ENCODE peak calls at places on chromosome 7, in nine cellular contexts. N is DND-41, V is aorta, X is neuronal stem cell, T is left ventricle myocardium inferior, A is H1, Z is fibroblast of lung, Q is body of pancreas, M is GM23248. L is an unnamed sample. For H3K9me3, the result is how much of the 10 kb centered on the place peaks cover.

GRCh38 chr7:22730921-22731654 is 4.1 kb downstream of the IL6 start:
- DNase-seq in N (peak), V (no peak), X (no peak), T (no peak), A (no peak), Z (peak), Q (no peak), M (peak), L (no peak)

GRCh38 chr7:45938626-45939302 is 17.7 kb upstream of the IGFBP3 start:
- DNase-seq in N (no peak), V (no peak), X (no peak), T (no peak), A (no peak), Z (no peak), Q (no peak), M (no peak), L (no peak)

GRCh38 chr7:92932450-92932849 is 96.1 kb upstream of the CDK6 start:
- DNase-seq in N (no peak), V (no peak), X (no peak), T (no peak), A (no peak), Z (no peak), Q (no peak), M (no peak), L (no peak)

GRCh38 chr7:131753620-131754222 is 197.3 kb upstream of the PODXL start:
- DNase-seq in N (no peak), V (no peak), X (no peak), T (no peak), A (peak), Z (no peak), Q (peak), M (peak), L (no peak)

GRCh38 chr7:116208919-116209318 is 1.4 kb upstream of the TES start:
- DNase-seq in N (no peak), V (no peak), X (no peak), T (no peak), A (no peak), Z (no peak), Q (no peak), M (no peak), L (no peak)

GRCh38 chr7:26379711-26380110 is 88.0 kb downstream of the SNX10 start:
- DNase-seq in N (no peak), V (no peak), X (no peak), T (no peak), A (no peak), Z (no peak), Q (no peak), M (no peak), L (no peak)

GRCh38 chr7:144818516-144818915 is 17.3 kb downstream of the TPK1 start:
- DNase-seq in N (no peak), V (no peak), X (no peak), T (no peak), A (no peak), Z (peak), Q (no peak), M (no peak), L (peak)

GRCh38 chr7:99036531-99037175 is 107.3 kb downstream of the SMURF1 start:
- DNase-seq in N (peak), V (no peak), X (peak), T (no peak), A (peak), Z (peak), Q (no peak), M (peak), L (no peak)

GRCh38 chr7:19972872-19973271 is 199.5 kb upstream of the TMEM196 start:
- DNase-seq in N (no peak), V (no peak), X (no peak), T (no peak), A (no peak), Z (no peak), Q (no peak), M (no peak), L (no peak)

GRCh38 chr7:2701832-2702593 is 14.0 kb downstream of the AMZ1 start:
- DNase-seq in N (peak), V (no peak), X (no peak), T (peak), A (no peak), Z (no peak), Q (no peak), M (peak), L (no peak)
- H3K27ac ChIP-seq in N (no peak), V (no peak), X (no peak), T (no peak), A (no peak), Z (no peak), Q (no peak), M (no peak), L (no peak)

DNA sequence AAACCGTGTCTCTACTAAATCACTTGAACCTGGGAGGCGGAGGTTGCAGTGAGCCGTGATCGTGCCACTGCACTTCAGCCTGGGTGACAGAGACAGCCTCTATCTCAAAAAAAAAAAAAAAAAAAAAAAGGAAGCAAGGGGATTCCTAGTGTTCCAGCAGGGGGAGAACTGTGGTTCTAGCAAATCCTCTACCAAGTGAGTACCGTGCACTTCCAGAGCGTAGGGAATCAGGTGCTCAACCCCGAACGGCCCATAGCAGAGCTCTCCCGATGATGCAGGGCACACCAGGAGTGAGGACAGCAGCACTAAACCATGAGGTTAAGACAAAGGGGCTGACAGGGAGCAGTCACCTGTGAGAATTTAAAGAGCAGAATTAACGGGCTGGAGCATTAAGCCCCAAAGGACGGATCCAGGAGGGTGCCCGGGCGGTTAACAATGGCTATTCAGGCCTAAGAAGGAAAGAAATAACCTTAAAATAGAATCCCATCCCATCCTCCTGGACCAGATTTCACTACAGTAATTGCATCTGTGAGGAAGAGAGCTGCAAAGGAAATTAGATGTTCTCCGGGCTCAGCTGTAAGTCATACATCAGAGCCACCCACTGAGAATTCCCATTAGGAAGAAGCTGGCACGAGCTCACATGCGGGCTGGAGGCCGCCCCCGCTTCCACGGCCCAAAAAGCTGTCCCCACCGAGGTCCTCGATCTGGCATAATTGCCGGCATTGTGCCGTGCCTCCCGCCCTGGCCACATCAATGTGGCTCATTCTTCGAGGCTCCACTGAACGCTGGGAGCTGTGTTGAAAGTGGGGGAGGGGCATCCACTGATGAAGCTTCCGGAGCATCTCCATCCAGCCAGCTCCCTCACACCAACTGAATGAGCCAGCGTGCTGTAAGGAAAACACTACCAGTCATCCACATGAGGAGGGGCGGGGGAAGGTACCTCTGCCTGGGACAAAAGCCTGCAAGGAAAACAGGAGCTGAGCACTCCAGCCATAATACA is 173.4 kb downstream of the PTPRN2 start:
- DNase-seq in N (no peak), V (peak), X (peak), T (no peak), A (no peak), Z (peak), Q (no peak), M (peak), L (no peak)
- H3K9me3 ChIP-seq in N (under half), V (under half), X (under half), T (under half), A (under half), Z (under half), Q (under half), M (under half), L (under half)

DNA sequence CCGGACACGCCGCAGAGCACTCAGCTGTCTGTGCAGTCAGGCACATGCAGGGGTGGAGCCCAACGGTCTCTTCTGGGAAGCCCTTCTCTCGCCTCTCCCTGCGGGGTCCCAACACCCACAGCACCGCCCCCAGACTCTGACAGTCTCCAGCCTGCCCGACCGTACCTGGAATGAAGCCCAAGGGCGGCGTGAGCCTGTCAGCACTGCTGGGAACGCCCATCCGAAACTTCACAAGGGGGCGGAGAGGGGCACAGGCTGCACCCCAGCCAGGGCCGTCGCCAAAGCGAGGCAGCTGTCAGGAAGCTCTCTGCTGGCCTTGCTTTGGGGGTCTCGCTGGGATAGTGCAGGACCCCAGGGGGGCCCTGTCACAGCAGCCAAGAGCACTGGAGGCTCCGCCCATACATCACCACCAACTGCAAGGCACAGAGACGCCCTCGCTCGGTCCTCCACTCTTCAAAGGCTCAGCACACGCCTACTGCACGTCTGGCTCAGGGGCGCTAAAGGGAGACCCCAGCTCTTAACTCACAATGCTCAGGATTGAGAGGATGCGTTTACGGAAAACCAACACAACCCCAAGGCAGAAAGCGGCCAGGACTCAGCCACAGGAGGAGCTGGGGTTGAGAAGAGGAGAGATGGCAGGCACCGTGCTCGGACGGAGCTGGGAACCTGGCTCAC is 30.9 kb downstream of the MAD1L1 start:
- DNase-seq in N (no peak), V (no peak), X (no peak), T (no peak), A (no peak), Z (no peak), Q (no peak), M (peak), L (no peak)
- H3K4me3 ChIP-seq in N (no peak), V (no peak), X (no peak), T (no peak), A (no peak), Z (no peak), Q (no peak), M (no peak), L (no peak)

DNA sequence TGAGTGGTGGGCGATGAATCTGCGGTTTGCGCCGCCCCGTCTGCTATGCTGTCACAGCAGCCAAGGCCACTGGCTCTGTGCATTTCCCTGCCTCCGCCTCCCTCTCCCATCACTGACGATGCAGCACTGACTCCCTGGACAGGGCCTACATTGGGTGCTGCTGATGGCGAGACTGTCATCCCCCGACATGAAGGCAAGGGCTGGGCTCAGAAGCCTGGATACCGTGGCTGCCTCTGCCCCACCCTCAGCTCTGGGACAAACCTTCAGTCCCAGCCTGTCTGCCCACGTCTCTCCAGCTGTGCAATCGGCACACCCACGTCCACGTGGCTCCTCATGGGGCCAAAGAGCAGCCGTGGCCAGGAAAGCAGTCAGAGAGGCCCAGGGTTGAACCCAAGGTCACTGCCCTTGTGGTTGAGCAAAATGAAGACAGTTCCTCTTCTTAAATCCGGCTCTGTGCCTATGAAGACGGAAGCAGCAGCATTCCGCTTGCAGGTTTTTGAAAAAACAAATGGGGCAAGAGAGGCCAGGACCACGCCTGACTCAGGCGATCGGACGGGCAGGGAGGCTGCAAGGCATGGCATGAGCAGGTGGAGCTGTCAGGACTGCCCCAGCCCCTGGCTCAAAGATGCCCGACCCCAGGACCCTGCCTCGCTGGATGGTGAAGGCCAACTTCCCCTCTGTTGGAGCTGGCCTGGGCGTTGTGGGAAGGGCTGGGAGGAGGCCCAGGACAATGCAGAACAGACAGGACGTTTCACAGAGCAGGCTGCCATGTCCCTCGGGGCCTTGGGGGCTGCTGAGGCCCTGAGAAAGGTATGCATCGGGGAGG is 517.5 kb downstream of the DNAJB6 start:
- DNase-seq in N (no peak), V (peak), X (no peak), T (peak), A (no peak), Z (no peak), Q (peak), M (no peak), L (no peak)
- H3K27ac ChIP-seq in N (no peak), V (no peak), X (no peak), T (peak), A (no peak), Z (no peak), Q (no peak), M (no peak), L (no peak)

DNA sequence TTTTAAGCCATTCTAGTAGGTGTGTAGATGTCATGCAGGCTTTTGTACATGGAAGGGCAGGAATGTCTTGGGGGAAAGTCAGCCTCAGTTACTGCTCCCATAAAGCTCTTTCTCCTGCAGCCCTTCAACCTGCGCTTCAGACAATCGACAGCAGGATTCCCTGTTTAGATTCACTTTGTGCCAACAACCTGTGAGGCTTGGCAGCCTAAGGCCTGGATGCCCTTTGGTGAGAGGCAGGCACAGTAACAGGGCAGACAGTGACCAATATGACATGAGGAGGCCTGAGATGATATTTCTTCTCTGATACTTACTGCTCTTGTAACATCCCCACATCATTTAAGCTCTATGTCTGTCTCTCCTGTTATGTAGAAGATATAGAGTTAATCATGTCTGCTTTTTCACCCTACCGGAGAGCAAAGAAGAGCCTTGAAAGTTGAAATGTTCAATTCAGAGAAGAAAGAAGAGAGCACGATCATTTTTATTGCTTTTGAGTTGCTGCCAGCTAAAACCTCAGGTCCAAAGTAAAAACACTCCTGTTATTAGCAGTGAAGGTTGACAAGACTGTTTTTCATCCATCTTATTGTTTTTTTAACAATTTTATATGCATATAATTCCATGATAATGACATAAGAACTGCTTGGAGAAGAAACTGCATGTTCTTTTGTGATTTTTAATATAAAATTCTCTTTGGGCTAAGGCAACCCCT is 140.7 kb downstream of the GALNT17 start:
- DNase-seq in N (no peak), V (no peak), X (no peak), T (no peak), A (no peak), Z (no peak), Q (no peak), M (no peak), L (no peak)
- H3K9me3 ChIP-seq in N (under half), V (under half), X (under half), T (under half), A (under half), Z (under half), Q (under half), M (under half), L (under half)

DNA sequence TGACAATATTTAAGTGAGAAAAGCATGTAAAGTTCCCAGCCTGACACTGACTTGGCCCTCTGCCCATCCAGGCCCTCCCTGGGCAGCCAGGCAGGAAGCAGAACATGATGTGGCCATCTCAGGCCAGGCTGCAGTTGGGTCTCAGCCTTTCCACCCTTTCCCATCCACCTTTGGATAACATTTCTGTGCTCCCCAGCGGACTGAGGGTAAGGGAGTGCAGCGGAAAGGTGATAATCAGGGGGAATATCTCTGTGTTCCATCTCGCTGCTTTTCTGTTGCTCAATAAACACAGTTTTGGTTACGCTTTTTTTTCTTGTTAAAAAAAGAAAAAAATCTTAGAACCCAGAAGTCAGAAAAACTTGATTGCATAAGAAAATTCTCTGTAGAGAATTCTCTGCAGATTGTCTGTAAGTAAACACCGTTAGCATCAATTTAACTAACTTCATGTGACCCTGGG is 37.2 kb upstream of the TARP start:
- DNase-seq in N (no peak), V (no peak), X (no peak), T (peak), A (no peak), Z (no peak), Q (peak), M (no peak), L (no peak)
- H3K4me3 ChIP-seq in N (no peak), V (no peak), X (no peak), T (peak), A (no peak), Z (peak), Q (peak), M (peak), L (no peak)

GRCh38 chr7:112160771-112161150 is 45.4 kb downstream of the DOCK4 start:
- DNase-seq in N (no peak), V (no peak), X (no peak), T (no peak), A (no peak), Z (no peak), Q (no peak), M (no peak), L (no peak)

GRCh38 chr7:112162161-112163020 is 43.8 kb downstream of the DOCK4 start:
- DNase-seq in N (no peak), V (no peak), X (peak), T (peak), A (peak), Z (peak), Q (peak), M (no peak), L (no peak)

GRCh38 chr7:112161253-112162160 is 44.7 kb downstream of the DOCK4 start:
- DNase-seq in N (no peak), V (no peak), X (no peak), T (no peak), A (no peak), Z (no peak), Q (no peak), M (no peak), L (no peak)

GRCh38 chr7:112159346-112159745 is 46.9 kb downstream of the DOCK4 start:
- DNase-seq in N (no peak), V (no peak), X (no peak), T (no peak), A (no peak), Z (no peak), Q (no peak), M (no peak), L (no peak)

DNA sequence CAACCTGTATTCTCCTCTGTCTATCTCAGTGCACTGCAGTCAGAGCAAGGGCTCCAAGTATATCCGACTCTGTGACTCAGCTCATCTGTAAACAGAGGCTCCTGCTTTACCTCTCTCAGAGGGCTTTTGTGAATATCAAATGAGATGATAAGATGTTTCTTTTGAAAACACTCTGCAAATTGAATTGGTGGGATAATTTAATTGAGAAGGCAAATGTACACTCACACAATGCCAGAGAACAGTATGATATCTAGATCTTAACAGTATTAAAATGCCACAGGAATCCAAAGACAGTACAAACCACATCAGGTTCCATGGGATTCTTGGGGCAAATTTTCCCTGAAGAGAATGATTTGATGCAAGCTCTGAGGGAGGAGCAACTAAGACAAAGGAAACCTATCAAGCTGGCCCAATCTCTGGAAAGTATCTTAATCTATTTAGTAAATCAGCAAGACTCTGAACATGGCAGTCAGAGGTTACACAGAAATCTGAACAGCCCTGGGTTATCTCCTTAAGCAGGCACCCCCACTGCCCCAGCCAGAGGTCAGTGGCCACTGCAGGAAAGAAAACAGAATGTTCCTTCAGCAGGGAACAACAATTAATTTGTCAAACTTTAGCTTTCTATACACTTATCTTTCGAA is 45.9 kb downstream of the DOCK4 start:
- DNase-seq in N (no peak), V (no peak), X (no peak), T (no peak), A (no peak), Z (peak), Q (no peak), M (no peak), L (no peak)
- H3K27ac ChIP-seq in N (no peak), V (no peak), X (no peak), T (peak), A (no peak), Z (no peak), Q (peak), M (no peak), L (no peak)